ENCODE peak calls at places on chromosomes 11 and 22, in five cellular contexts. Y, T, K, U and C are unnamed samples.

GRCh38 chr11:57427692-57428082 is 766 bp upstream of the SLC43A3 start:
- DNase-seq in Y (no peak), T (no peak), K (no peak), U (no peak), C (no peak)

GRCh38 chr11:71787014-71787823 is 45.8 kb upstream of the DEFB108B start:
- DNase-seq in Y (peak; percentile 75), T (peak; percentile 99), K (peak; percentile 98), U (peak; percentile 88), C (peak; percentile 82)

GRCh38 chr11:110600322-110600721 is 111.9 kb downstream of the ARHGAP20 start:
- DNase-seq in Y (no peak), T (no peak), K (no peak), U (no peak), C (no peak)

GRCh38 chr11:58926695-58927094 is 12.6 kb upstream of the GLYATL1 start:
- DNase-seq in Y (no peak), T (no peak), K (no peak), U (no peak), C (no peak)

GRCh38 chr11:75233688-75234295 is 6.8 kb upstream of the TPBGL start:
- DNase-seq in Y (peak; percentile 44), T (no peak), K (peak; percentile 68), U (no peak), C (no peak)

GRCh38 chr11:122105009-122105828 is 10.8 kb downstream of the BLID start:
- DNase-seq in Y (no peak), T (no peak), K (no peak), U (no peak), C (no peak)

GRCh38 chr22:42745118-42745517 is 24.4 kb upstream of the A4GALT start:
- DNase-seq in Y (no peak), T (no peak), K (no peak), U (no peak), C (no peak)

GRCh38 chr11:8062781-8063257 is 18.2 kb upstream of the TUB start:
- DNase-seq in Y (no peak), T (no peak), K (no peak), U (no peak), C (no peak)